ENCODE peak calls at places on chromosomes 1 and 21, in nine cellular contexts. One of them, this sample, is unnamed.

GRCh38 chr1:67749263-67749843 is 64.4 kb downstream of the GADD45A start:
- DNase-seq in endodermal cell: peak; percentile 91
- DNase-seq in CD8-positive, alpha-beta memory T cell: no peak
- DNase-seq in K562: no peak
- DNase-seq in transverse colon: peak; percentile 55
- DNase-seq in psoas muscle: no peak
- DNase-seq in upper lobe of right lung: no peak
- DNase-seq in tibial nerve: no peak
- DNase-seq in neuronal stem cell: no peak
- DNase-seq in this sample: no peak

GRCh38 chr1:113072141-113072756 is 749 bp upstream of the LRIG2 start:
- DNase-seq in neuronal stem cell: no peak
- DNase-seq in endodermal cell: no peak
- DNase-seq in upper lobe of right lung: no peak
- DNase-seq in K562: peak; percentile 65
- DNase-seq in CD8-positive, alpha-beta memory T cell: no peak
- DNase-seq in transverse colon: no peak
- DNase-seq in psoas muscle: no peak
- DNase-seq in tibial nerve: no peak
- DNase-seq in this sample: no peak

GRCh38 chr1:10866314-10867091 is 70.1 kb upstream of the CASZ1 start:
- DNase-seq in transverse colon: peak; percentile 16
- DNase-seq in upper lobe of right lung: peak; percentile 52
- DNase-seq in CD8-positive, alpha-beta memory T cell: peak; percentile 16
- DNase-seq in K562: peak; percentile 55
- DNase-seq in tibial nerve: no peak
- DNase-seq in psoas muscle: peak; percentile 17
- DNase-seq in neuronal stem cell: no peak
- DNase-seq in endodermal cell: peak; percentile 84
- DNase-seq in this sample: no peak

GRCh38 chr1:204615881-204616280 is 69.7 kb downstream of the LRRN2 start:
- DNase-seq in endodermal cell: no peak
- DNase-seq in neuronal stem cell: no peak
- DNase-seq in upper lobe of right lung: no peak
- DNase-seq in psoas muscle: no peak
- DNase-seq in CD8-positive, alpha-beta memory T cell: no peak
- DNase-seq in K562: no peak
- DNase-seq in transverse colon: no peak
- DNase-seq in tibial nerve: no peak
- DNase-seq in this sample: no peak

GRCh38 chr1:89724369-89725015 is 91.6 kb downstream of the LRRC8C start:
- DNase-seq in tibial nerve: no peak
- DNase-seq in endodermal cell: no peak
- DNase-seq in psoas muscle: peak; percentile 38
- DNase-seq in K562: peak; percentile 33
- DNase-seq in neuronal stem cell: no peak
- DNase-seq in upper lobe of right lung: no peak
- DNase-seq in transverse colon: peak; percentile 11
- DNase-seq in CD8-positive, alpha-beta memory T cell: no peak
- DNase-seq in this sample: peak; percentile 40

GRCh38 chr1:112337028-112337531 is 58.9 kb upstream of the CTTNBP2NL start:
- DNase-seq in neuronal stem cell: no peak
- DNase-seq in upper lobe of right lung: no peak
- DNase-seq in transverse colon: no peak
- DNase-seq in psoas muscle: peak; percentile 59
- DNase-seq in K562: peak; percentile 59
- DNase-seq in endodermal cell: peak; percentile 74
- DNase-seq in CD8-positive, alpha-beta memory T cell: peak; percentile 16
- DNase-seq in tibial nerve: no peak
- DNase-seq in this sample: no peak

GRCh38 chr1:113375878-113376277 is 14.4 kb upstream of the MAGI3 start:
- DNase-seq in K562: no peak
- DNase-seq in neuronal stem cell: no peak
- DNase-seq in endodermal cell: no peak
- DNase-seq in CD8-positive, alpha-beta memory T cell: no peak
- DNase-seq in psoas muscle: no peak
- DNase-seq in transverse colon: no peak
- DNase-seq in tibial nerve: no peak
- DNase-seq in upper lobe of right lung: no peak
- DNase-seq in this sample: no peak

GRCh38 chr1:84997667-84998600 is 1.0 kb upstream of the MCOLN2 start:
- DNase-seq in psoas muscle: no peak
- DNase-seq in tibial nerve: no peak
- DNase-seq in upper lobe of right lung: no peak
- DNase-seq in neuronal stem cell: peak; percentile 18
- DNase-seq in CD8-positive, alpha-beta memory T cell: peak; percentile 17
- DNase-seq in K562: no peak
- DNase-seq in transverse colon: peak; percentile 15
- DNase-seq in endodermal cell: peak; percentile 77
- DNase-seq in this sample: no peak

GRCh38 chr1:165899461-165899941 is 72.1 kb downstream of the UCK2 start:
- DNase-seq in upper lobe of right lung: no peak
- DNase-seq in neuronal stem cell: no peak
- DNase-seq in CD8-positive, alpha-beta memory T cell: no peak
- DNase-seq in endodermal cell: peak; percentile 39
- DNase-seq in tibial nerve: no peak
- DNase-seq in transverse colon: no peak
- DNase-seq in K562: no peak
- DNase-seq in psoas muscle: no peak
- DNase-seq in this sample: no peak

GRCh38 chr1:204294371-204294770 is 65.4 kb downstream of the PLEKHA6 start:
- DNase-seq in K562: no peak
- DNase-seq in neuronal stem cell: no peak
- DNase-seq in tibial nerve: peak; percentile 74
- DNase-seq in endodermal cell: no peak
- DNase-seq in transverse colon: peak; percentile 34
- DNase-seq in psoas muscle: peak; percentile 71
- DNase-seq in upper lobe of right lung: no peak
- DNase-seq in CD8-positive, alpha-beta memory T cell: no peak
- DNase-seq in this sample: peak; percentile 27

GRCh38 chr1:46131727-46132528 is 501 bp downstream of the PIK3R3 start:
- DNase-seq in endodermal cell: peak; percentile 49
- DNase-seq in psoas muscle: no peak
- DNase-seq in neuronal stem cell: no peak
- DNase-seq in K562: peak; percentile 61
- DNase-seq in transverse colon: peak; percentile 46
- DNase-seq in CD8-positive, alpha-beta memory T cell: peak; percentile 28
- DNase-seq in upper lobe of right lung: no peak
- DNase-seq in tibial nerve: peak; percentile 20
- DNase-seq in this sample: no peak

GRCh38 chr1:3456964-3457909 is 2.8 kb downstream of the ARHGEF16 start:
- DNase-seq in K562: no peak
- DNase-seq in upper lobe of right lung: no peak
- DNase-seq in transverse colon: no peak
- DNase-seq in neuronal stem cell: no peak
- DNase-seq in psoas muscle: peak; percentile 41
- DNase-seq in CD8-positive, alpha-beta memory T cell: no peak
- DNase-seq in endodermal cell: no peak
- DNase-seq in tibial nerve: no peak
- DNase-seq in this sample: no peak

GRCh38 chr21:25977068-25977611 is 193.4 kb downstream of the APP start:
- DNase-seq in psoas muscle: no peak
- DNase-seq in CD8-positive, alpha-beta memory T cell: no peak
- DNase-seq in upper lobe of right lung: no peak
- DNase-seq in tibial nerve: no peak
- DNase-seq in neuronal stem cell: no peak
- DNase-seq in K562: no peak
- DNase-seq in transverse colon: no peak
- DNase-seq in endodermal cell: no peak
- DNase-seq in this sample: no peak

GRCh38 chr21:41247561-41247968 is 69.0 kb upstream of the FAM3B start:
- DNase-seq in neuronal stem cell: no peak
- DNase-seq in tibial nerve: peak; percentile 58
- DNase-seq in K562: peak; percentile 22
- DNase-seq in transverse colon: peak; percentile 57
- DNase-seq in CD8-positive, alpha-beta memory T cell: no peak
- DNase-seq in psoas muscle: no peak
- DNase-seq in endodermal cell: peak; percentile 25
- DNase-seq in upper lobe of right lung: no peak
- DNase-seq in this sample: no peak

GRCh38 chr1:161956097-161956496 is 67.6 kb downstream of the OLFML2B start:
- DNase-seq in endodermal cell: no peak
- DNase-seq in CD8-positive, alpha-beta memory T cell: no peak
- DNase-seq in tibial nerve: no peak
- DNase-seq in transverse colon: no peak
- DNase-seq in neuronal stem cell: no peak
- DNase-seq in K562: no peak
- DNase-seq in psoas muscle: no peak
- DNase-seq in upper lobe of right lung: no peak
- DNase-seq in this sample: no peak

GRCh38 chr1:25672763-25673409 is 56.3 kb downstream of the MAN1C1 start:
- DNase-seq in tibial nerve: no peak
- DNase-seq in CD8-positive, alpha-beta memory T cell: no peak
- DNase-seq in K562: no peak
- DNase-seq in transverse colon: no peak
- DNase-seq in psoas muscle: no peak
- DNase-seq in neuronal stem cell: no peak
- DNase-seq in endodermal cell: no peak
- DNase-seq in upper lobe of right lung: no peak
- DNase-seq in this sample: no peak

GRCh38 chr1:246460411-246460810 is 46.7 kb downstream of the SMYD3 start:
- DNase-seq in upper lobe of right lung: no peak
- DNase-seq in neuronal stem cell: no peak
- DNase-seq in endodermal cell: no peak
- DNase-seq in tibial nerve: no peak
- DNase-seq in psoas muscle: no peak
- DNase-seq in CD8-positive, alpha-beta memory T cell: no peak
- DNase-seq in K562: no peak
- DNase-seq in transverse colon: no peak
- DNase-seq in this sample: no peak

GRCh38 chr21:27023186-27023585 is 56.3 kb upstream of the ADAMTS5 start:
- DNase-seq in psoas muscle: no peak
- DNase-seq in neuronal stem cell: no peak
- DNase-seq in endodermal cell: no peak
- DNase-seq in upper lobe of right lung: no peak
- DNase-seq in tibial nerve: no peak
- DNase-seq in K562: no peak
- DNase-seq in CD8-positive, alpha-beta memory T cell: no peak
- DNase-seq in transverse colon: no peak
- DNase-seq in this sample: no peak

GRCh38 chr1:73673980-73674379 is 524.0 kb downstream of the LRRIQ3 start:
- DNase-seq in neuronal stem cell: no peak
- DNase-seq in transverse colon: no peak
- DNase-seq in tibial nerve: no peak
- DNase-seq in upper lobe of right lung: no peak
- DNase-seq in psoas muscle: no peak
- DNase-seq in CD8-positive, alpha-beta memory T cell: no peak
- DNase-seq in endodermal cell: no peak
- DNase-seq in K562: no peak
- DNase-seq in this sample: peak; percentile 24

GRCh38 chr1:164033782-164034181 is 525.2 kb upstream of the PBX1 start:
- DNase-seq in K562: no peak
- DNase-seq in psoas muscle: no peak
- DNase-seq in CD8-positive, alpha-beta memory T cell: no peak
- DNase-seq in endodermal cell: no peak
- DNase-seq in transverse colon: no peak
- DNase-seq in tibial nerve: no peak
- DNase-seq in upper lobe of right lung: no peak
- DNase-seq in neuronal stem cell: no peak
- DNase-seq in this sample: no peak

GRCh38 chr1:194062962-194063361 is 876.5 kb upstream of the B3GALT2 start:
- DNase-seq in neuronal stem cell: no peak
- DNase-seq in upper lobe of right lung: no peak
- DNase-seq in K562: no peak
- DNase-seq in endodermal cell: no peak
- DNase-seq in tibial nerve: no peak
- DNase-seq in psoas muscle: no peak
- DNase-seq in transverse colon: no peak
- DNase-seq in CD8-positive, alpha-beta memory T cell: no peak
- DNase-seq in this sample: no peak

GRCh38 chr1:194067772-194068171 is 881.4 kb upstream of the B3GALT2 start:
- DNase-seq in psoas muscle: no peak
- DNase-seq in K562: no peak
- DNase-seq in neuronal stem cell: no peak
- DNase-seq in CD8-positive, alpha-beta memory T cell: no peak
- DNase-seq in tibial nerve: no peak
- DNase-seq in upper lobe of right lung: no peak
- DNase-seq in endodermal cell: no peak
- DNase-seq in transverse colon: no peak
- DNase-seq in this sample: no peak

DNA sequence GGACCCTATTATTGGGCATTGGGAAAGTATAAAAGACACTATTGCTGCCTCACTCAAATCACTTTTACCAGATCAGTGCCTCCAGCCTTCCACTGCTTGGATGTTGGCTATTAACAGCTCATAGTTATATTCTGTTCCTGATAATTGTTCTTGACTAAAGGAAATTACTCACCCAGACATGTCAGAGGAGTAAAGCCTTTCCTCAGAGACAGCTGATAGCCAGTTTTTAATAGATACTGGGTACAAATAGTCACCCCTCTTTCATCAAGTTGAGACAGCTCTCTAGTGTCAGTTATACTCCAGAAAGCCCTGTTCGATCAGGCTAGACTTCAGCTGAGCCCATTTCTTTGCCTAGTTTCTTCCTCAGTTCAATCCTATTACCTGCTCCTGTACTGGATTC is 876.1 kb upstream of the B3GALT2 start:
- DNase-seq in CD8-positive, alpha-beta memory T cell: no peak
- DNase-seq in K562: no peak
- DNase-seq in upper lobe of right lung: no peak
- DNase-seq in endodermal cell: no peak
- DNase-seq in psoas muscle: no peak
- DNase-seq in transverse colon: no peak
- DNase-seq in neuronal stem cell: no peak
- DNase-seq in tibial nerve: no peak
- DNase-seq in this sample: no peak
- H3K27ac ChIP-seq in CD8-positive, alpha-beta memory T cell: no peak overlapping the region
- H3K27ac ChIP-seq in K562: no peak overlapping the region
- H3K27ac ChIP-seq in upper lobe of right lung: no peak overlapping the region
- H3K27ac ChIP-seq in endodermal cell: no peak overlapping the region
- H3K27ac ChIP-seq in psoas muscle: no peak overlapping the region
- H3K27ac ChIP-seq in transverse colon: peak overlapping the region; percentile 57
- H3K27ac ChIP-seq in neuronal stem cell: no peak overlapping the region
- H3K27ac ChIP-seq in tibial nerve: no peak overlapping the region
- H3K27ac ChIP-seq in this sample: no peak overlapping the region

GRCh38 chr1:110477041-110477440 is 26.1 kb downstream of the PROK1 start:
- DNase-seq in psoas muscle: no peak
- DNase-seq in upper lobe of right lung: no peak
- DNase-seq in tibial nerve: no peak
- DNase-seq in endodermal cell: no peak
- DNase-seq in transverse colon: no peak
- DNase-seq in CD8-positive, alpha-beta memory T cell: no peak
- DNase-seq in neuronal stem cell: no peak
- DNase-seq in K562: peak; percentile 37
- DNase-seq in this sample: peak; percentile 86
- H3K27ac ChIP-seq in psoas muscle: no peak overlapping the region
- H3K27ac ChIP-seq in upper lobe of right lung: no peak overlapping the region
- H3K27ac ChIP-seq in tibial nerve: no peak overlapping the region
- H3K27ac ChIP-seq in endodermal cell: no peak overlapping the region
- H3K27ac ChIP-seq in transverse colon: no peak overlapping the region
- H3K27ac ChIP-seq in CD8-positive, alpha-beta memory T cell: no peak overlapping the region
- H3K27ac ChIP-seq in neuronal stem cell: no peak overlapping the region
- H3K27ac ChIP-seq in K562: no peak overlapping the region
- H3K27ac ChIP-seq in this sample: peak overlapping the region; percentile 55

GRCh38 chr1:202159534-202160371 is 649 bp downstream of the PTPN7 start:
- DNase-seq in psoas muscle: no peak
- DNase-seq in K562: peak; percentile 89
- DNase-seq in tibial nerve: no peak
- DNase-seq in transverse colon: peak; percentile 60
- DNase-seq in upper lobe of right lung: no peak
- DNase-seq in endodermal cell: no peak
- DNase-seq in neuronal stem cell: no peak
- DNase-seq in CD8-positive, alpha-beta memory T cell: peak; percentile 59
- DNase-seq in this sample: no peak
- H3K27ac ChIP-seq in psoas muscle: no peak overlapping the region
- H3K27ac ChIP-seq in K562: peak overlapping the region; percentile 99
- H3K27ac ChIP-seq in tibial nerve: peak overlapping the region; percentile 38
- H3K27ac ChIP-seq in transverse colon: peak overlapping the region; percentile 72
- H3K27ac ChIP-seq in upper lobe of right lung: peak overlapping the region; percentile 80
- H3K27ac ChIP-seq in endodermal cell: no peak overlapping the region
- H3K27ac ChIP-seq in neuronal stem cell: no peak overlapping the region
- H3K27ac ChIP-seq in CD8-positive, alpha-beta memory T cell: peak overlapping the region; percentile 97
- H3K27ac ChIP-seq in this sample: no peak overlapping the region

GRCh38 chr21:46038341-46038829 is 56.8 kb downstream of the COL6A1 start:
- DNase-seq in CD8-positive, alpha-beta memory T cell: no peak
- DNase-seq in neuronal stem cell: no peak
- DNase-seq in endodermal cell: no peak
- DNase-seq in upper lobe of right lung: no peak
- DNase-seq in tibial nerve: no peak
- DNase-seq in K562: no peak
- DNase-seq in transverse colon: no peak
- DNase-seq in psoas muscle: no peak
- DNase-seq in this sample: no peak
- H3K27ac ChIP-seq in CD8-positive, alpha-beta memory T cell: no peak overlapping the region
- H3K27ac ChIP-seq in neuronal stem cell: no peak overlapping the region
- H3K27ac ChIP-seq in endodermal cell: no peak overlapping the region
- H3K27ac ChIP-seq in upper lobe of right lung: no peak overlapping the region
- H3K27ac ChIP-seq in tibial nerve: peak overlapping the region; percentile 82
- H3K27ac ChIP-seq in K562: no peak overlapping the region
- H3K27ac ChIP-seq in transverse colon: peak overlapping the region; percentile 61
- H3K27ac ChIP-seq in psoas muscle: peak overlapping the region; percentile 41
- H3K27ac ChIP-seq in this sample: no peak overlapping the region

This sample was measured in epithelial cell of prostate.